ENCODE peak calls at places on chromosomes 1 and 21, in ten cellular contexts. A, L, B, S, C, D, R, M, P and N are unnamed samples.

GRCh38 chr21:45632165-45632896 is 11.2 kb upstream of the PCBP3 start:
- DNase-seq in B (peak; percentile 74), S (no peak), D (no peak), L (no peak), A (no peak), M (no peak), R (no peak), C (no peak), P (no peak), N (no peak)

GRCh38 chr1:116574581-116575291 is 3.9 kb upstream of the CD58 start:
- DNase-seq in R (peak; percentile 36), A (peak; percentile 60), S (peak; percentile 61), P (no peak), C (peak; percentile 70), L (peak; percentile 54), D (no peak), B (peak; percentile 91), M (peak; percentile 63), N (peak; percentile 74)

GRCh38 chr21:14878971-14879370 is 185.8 kb downstream of the NRIP1 start:
- DNase-seq in S (no peak), L (no peak), M (no peak), R (no peak), P (no peak), B (no peak), C (no peak), A (no peak), D (no peak), N (no peak)

GRCh38 chr1:33299461-33300155 is 21.3 kb downstream of the A3GALT2 start:
- DNase-seq in P (no peak), A (no peak), S (no peak), C (no peak), R (no peak), L (peak; percentile 5), M (no peak), D (no peak), B (no peak), N (peak; percentile 64)

GRCh38 chr1:37133276-37134145 is 99.2 kb upstream of the GRIK3 start:
- DNase-seq in D (no peak), C (no peak), R (no peak), M (no peak), P (no peak), S (no peak), L (no peak), B (no peak), A (no peak), N (no peak)

GRCh38 chr1:100523038-100523649 is 14.8 kb upstream of the GPR88 start:
- DNase-seq in M (no peak), C (peak; percentile 89), B (no peak), P (no peak), D (no peak), A (no peak), L (peak; percentile 20), R (no peak), S (no peak), N (no peak)

GRCh38 chr21:14046401-14046800 is 164.4 kb downstream of the LIPI start:
- DNase-seq in A (no peak), R (no peak), C (no peak), M (no peak), S (no peak), B (no peak), P (no peak), D (no peak), L (no peak), N (no peak)

GRCh38 chr1:201769966-201770365 is 59.0 kb upstream of the IPO9 start:
- DNase-seq in P (no peak), A (no peak), R (no peak), S (peak; percentile 80), L (no peak), C (no peak), B (no peak), M (no peak), D (no peak), N (no peak)

GRCh38 chr1:20551945-20552727 is at the start of gene FAM43B:
- DNase-seq in L (peak; percentile 98), B (no peak), A (no peak), M (peak; percentile 67), S (peak; percentile 84), R (no peak), C (no peak), D (no peak), P (no peak), N (peak; percentile 88)

DNA sequence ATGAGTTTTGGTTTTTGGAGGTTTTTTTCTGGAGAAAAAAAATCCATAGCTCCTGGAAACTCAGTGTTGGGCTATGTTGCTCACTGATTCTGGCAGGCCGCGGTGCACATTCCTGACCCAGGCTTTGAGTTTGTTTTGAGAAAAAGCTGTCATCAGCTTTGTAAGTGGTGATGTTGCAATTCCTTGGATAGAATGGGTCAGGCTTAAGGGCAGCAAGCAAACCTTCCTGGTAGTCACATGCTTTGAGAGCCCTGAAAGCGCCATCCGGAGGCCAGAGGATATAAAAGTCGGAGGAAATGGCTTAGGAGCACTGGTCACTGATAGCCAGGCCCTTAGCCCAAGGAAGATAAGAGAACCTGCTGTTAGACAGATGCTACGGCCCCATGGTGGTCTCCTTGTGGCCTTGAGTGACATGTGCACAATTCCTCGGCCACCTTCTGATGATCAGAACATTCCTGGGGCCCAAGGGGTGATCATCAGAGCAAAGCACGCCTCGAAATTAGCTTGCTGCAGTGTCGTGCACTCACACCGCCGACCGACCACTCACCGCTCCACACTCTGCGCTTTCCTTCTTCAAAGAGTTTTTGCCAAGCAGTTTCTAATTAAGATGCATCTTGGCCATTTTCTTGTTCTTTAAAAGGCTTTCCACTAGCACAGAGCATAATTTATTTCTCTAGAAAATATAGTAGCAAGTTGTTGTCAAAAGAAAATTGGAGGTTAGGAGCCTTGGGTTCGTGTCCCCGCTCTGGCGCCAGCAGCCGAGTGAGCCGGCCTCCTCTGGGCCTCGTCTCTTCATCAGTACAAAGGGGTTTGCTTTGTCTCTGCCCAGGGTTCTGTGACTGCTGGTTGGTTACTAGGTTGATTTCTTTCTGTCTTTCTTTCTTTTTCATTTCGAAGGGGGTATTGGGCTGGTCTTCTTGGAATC is 78.7 kb downstream of the MAN1C1 start:
- DNase-seq in P (no peak), C (peak; percentile 61), A (peak; percentile 73), D (no peak), M (peak; percentile 81), S (peak; percentile 75), B (peak; percentile 93), L (peak; percentile 88), R (no peak), N (peak; percentile 94)
- TF ChIP-seq POLR2A in P (no peak), C (no peak), A (no peak), D (no peak), M (no peak), S (no peak), B (no peak), L (no peak), R (no peak), N (no peak)

DNA sequence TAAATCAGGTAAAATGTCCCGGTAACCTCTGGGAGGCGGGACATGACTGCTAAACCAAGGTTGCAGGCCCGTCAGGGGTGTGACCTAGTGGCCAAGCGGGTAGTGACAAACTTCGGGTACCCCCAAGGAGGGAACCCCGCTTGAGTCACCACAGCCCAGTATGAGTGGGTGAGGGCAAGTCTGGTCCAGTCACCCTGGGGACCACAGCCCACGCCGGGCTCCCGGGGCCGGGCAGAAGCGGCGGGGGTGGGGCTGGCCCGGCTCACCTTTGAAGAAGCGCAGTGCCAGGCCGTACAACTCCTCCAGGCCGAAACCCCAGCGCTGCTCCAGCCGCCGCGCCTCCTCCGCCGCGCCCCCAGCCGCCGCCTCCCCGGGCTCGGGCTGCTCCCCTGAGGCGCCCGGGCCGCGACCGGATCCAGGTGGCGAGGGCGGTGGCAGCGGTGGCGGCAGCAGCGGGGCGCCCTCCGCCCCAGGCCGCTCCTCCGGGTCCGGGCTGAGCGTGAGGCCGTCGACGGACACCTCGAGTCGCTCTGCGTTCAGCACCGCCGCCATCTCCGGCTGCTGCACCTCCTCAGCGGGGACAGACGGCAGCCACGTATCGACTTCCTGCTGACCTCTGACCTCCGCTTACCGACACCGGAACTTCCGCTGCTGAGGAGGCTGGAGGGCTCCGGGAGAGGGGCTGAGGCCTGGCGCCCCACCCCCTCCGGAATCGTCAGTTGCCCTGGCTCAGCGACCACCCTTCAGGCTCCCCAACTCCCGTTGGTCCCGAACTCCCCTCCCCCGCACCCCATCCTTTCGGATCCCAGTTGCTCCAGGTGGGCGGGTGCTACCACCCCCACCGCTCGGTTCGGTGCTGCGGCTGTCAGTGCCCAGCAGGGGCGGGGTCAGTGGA is at the start of gene ACBD3:
- DNase-seq in M (peak; percentile 87), B (peak; percentile 97), A (peak; percentile 89), D (peak; percentile 64), S (peak; percentile 90), R (peak; percentile 61), C (peak; percentile 92), P (peak; percentile 94), L (peak; percentile 89), N (peak; percentile 94)
- TF ChIP-seq POLR2A in M (peak; percentile 92), B (no peak), A (peak; percentile 93), D (peak; percentile 95), S (peak; percentile 40), R (peak; percentile 84), C (peak; percentile 90), P (peak; percentile 96), L (peak; percentile 64), N (peak; percentile 84)

DNA sequence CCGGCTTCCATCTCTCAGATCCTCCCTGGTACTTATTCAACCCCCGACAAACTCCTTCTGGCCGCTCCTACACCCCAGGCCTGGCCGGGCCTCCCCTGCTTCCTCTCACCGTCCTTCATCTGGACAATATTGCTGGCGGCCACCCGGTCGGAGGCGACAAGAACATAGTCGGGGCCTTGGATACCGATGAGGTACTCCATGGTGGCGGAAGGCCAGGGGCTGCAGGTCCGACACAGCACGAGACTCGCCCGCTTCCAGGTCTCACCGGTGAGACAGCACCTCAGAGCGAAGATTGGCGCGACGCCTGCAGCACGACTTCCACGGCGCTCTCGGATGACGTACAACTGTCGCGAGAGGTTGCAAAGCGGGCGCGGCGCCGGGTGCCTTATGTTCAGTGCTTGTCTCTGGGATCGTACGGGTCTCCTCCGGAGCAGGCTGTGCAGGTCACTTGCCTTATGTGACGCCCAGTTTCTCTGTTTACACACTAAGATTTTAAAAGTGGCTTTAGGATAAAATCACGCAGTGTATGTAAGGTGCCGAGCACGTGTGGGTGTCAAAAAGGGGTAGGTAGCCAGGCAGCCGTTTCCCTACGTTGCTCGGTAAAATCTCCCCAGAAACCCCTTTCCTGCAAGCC is at the start of gene PSMB2:
- DNase-seq in S (peak; percentile 94), A (peak; percentile 97), D (peak; percentile 84), B (peak; percentile 99), P (peak; percentile 75), M (peak; percentile 94), R (peak; percentile 94), L (peak; percentile 96), C (peak; percentile 97), N (peak; percentile 98)
- TF ChIP-seq POLR2A in S (no peak), A (peak; percentile 73), D (peak; percentile 99), B (no peak), P (peak; percentile 98), M (peak; percentile 54), R (peak; percentile 96), L (peak; percentile 73), C (peak; percentile 86), N (peak; percentile 66)

GRCh38 chr1:240575976-240576666 is 35.8 kb downstream of the GREM2 start:
- DNase-seq in P (no peak), C (peak; percentile 47), B (no peak), D (no peak), R (no peak), S (no peak), L (no peak), M (no peak), A (no peak), N (no peak)
- TF ChIP-seq POLR2A in P (no peak), C (no peak), B (no peak), D (no peak), R (no peak), S (no peak), L (no peak), M (no peak), A (no peak), N (no peak)